ENCODE peak calls at places on chromosomes 13 and 19, in five cellular contexts. One of them, this sample, is unnamed.

GRCh38 chr13:112854321-112854720 is 114.7 kb upstream of the MCF2L start:
- DNase-seq in heart right ventricle: no peak
- DNase-seq in brain microvascular endothelial cell: no peak
- DNase-seq in ovary: no peak
- DNase-seq in tibial nerve: peak; percentile 10
- DNase-seq in this sample: no peak

GRCh38 chr19:2805261-2805900 is 14.3 kb upstream of the ZNF554 start:
- DNase-seq in heart right ventricle: no peak
- DNase-seq in brain microvascular endothelial cell: no peak
- DNase-seq in ovary: no peak
- DNase-seq in tibial nerve: no peak
- DNase-seq in this sample: no peak

GRCh38 chr13:59356607-59357006 is 807.1 kb downstream of the DIAPH3 start:
- DNase-seq in heart right ventricle: peak; percentile 93
- DNase-seq in brain microvascular endothelial cell: peak; percentile 72
- DNase-seq in ovary: peak; percentile 8
- DNase-seq in tibial nerve: no peak
- DNase-seq in this sample: peak; percentile 88

GRCh38 chr19:1102407-1103106 is 1.2 kb upstream of the GPX4 start:
- DNase-seq in heart right ventricle: no peak
- DNase-seq in brain microvascular endothelial cell: peak; percentile 96
- DNase-seq in ovary: peak; percentile 77
- DNase-seq in tibial nerve: no peak
- DNase-seq in this sample: no peak

GRCh38 chr13:111663505-111663904 is 343.1 kb downstream of the TEX29 start:
- DNase-seq in heart right ventricle: no peak
- DNase-seq in brain microvascular endothelial cell: no peak
- DNase-seq in ovary: peak; percentile 2
- DNase-seq in tibial nerve: no peak
- DNase-seq in this sample: no peak

GRCh38 chr19:11814707-11815050 is 606 bp downstream of the ZNF440 start:
- DNase-seq in heart right ventricle: no peak
- DNase-seq in brain microvascular endothelial cell: peak; percentile 32
- DNase-seq in ovary: no peak
- DNase-seq in tibial nerve: no peak
- DNase-seq in this sample: no peak

GRCh38 chr13:102580552-102581169 is 16.1 kb upstream of the TPP2 start:
- DNase-seq in heart right ventricle: peak; percentile 38
- DNase-seq in brain microvascular endothelial cell: peak; percentile 70
- DNase-seq in ovary: no peak
- DNase-seq in tibial nerve: no peak
- DNase-seq in this sample: no peak

GRCh38 chr13:87426737-87427136 is 244.4 kb upstream of the SLITRK5 start:
- DNase-seq in heart right ventricle: no peak
- DNase-seq in brain microvascular endothelial cell: no peak
- DNase-seq in ovary: no peak
- DNase-seq in tibial nerve: no peak
- DNase-seq in this sample: no peak

GRCh38 chr19:51994048-51994644 is 7.5 kb upstream of the ZNF350 start:
- DNase-seq in heart right ventricle: no peak
- DNase-seq in brain microvascular endothelial cell: no peak
- DNase-seq in ovary: no peak
- DNase-seq in tibial nerve: no peak
- DNase-seq in this sample: no peak

GRCh38 chr19:1466461-1467227 is 12.4 kb downstream of the C19orf25 start:
- DNase-seq in heart right ventricle: no peak
- DNase-seq in brain microvascular endothelial cell: no peak
- DNase-seq in ovary: no peak
- DNase-seq in tibial nerve: no peak
- DNase-seq in this sample: peak; percentile 19

GRCh38 chr19:52910648-52911047 is 12.6 kb downstream of the ZNF888 start:
- DNase-seq in heart right ventricle: no peak
- DNase-seq in brain microvascular endothelial cell: no peak
- DNase-seq in ovary: no peak
- DNase-seq in tibial nerve: no peak
- DNase-seq in this sample: no peak

GRCh38 chr13:93984070-93984469 is 495.4 kb downstream of the DCT start:
- DNase-seq in heart right ventricle: no peak
- DNase-seq in brain microvascular endothelial cell: no peak
- DNase-seq in ovary: no peak
- DNase-seq in tibial nerve: no peak
- DNase-seq in this sample: no peak

GRCh38 chr19:16066611-16067104 is 9.6 kb upstream of the TPM4 start:
- DNase-seq in heart right ventricle: peak; percentile 34
- DNase-seq in brain microvascular endothelial cell: peak; percentile 76
- DNase-seq in ovary: no peak
- DNase-seq in tibial nerve: no peak
- DNase-seq in this sample: peak; percentile 43

GRCh38 chr13:74129500-74130144 is 4.6 kb downstream of the KLF12 start:
- DNase-seq in heart right ventricle: peak; percentile 12
- DNase-seq in brain microvascular endothelial cell: no peak
- DNase-seq in ovary: no peak
- DNase-seq in tibial nerve: no peak
- DNase-seq in this sample: peak; percentile 29

GRCh38 chr13:62088155-62088554 is 672.5 kb upstream of the PCDH20 start:
- DNase-seq in heart right ventricle: no peak
- DNase-seq in brain microvascular endothelial cell: no peak
- DNase-seq in ovary: no peak
- DNase-seq in tibial nerve: no peak
- DNase-seq in this sample: no peak

GRCh38 chr19:13132471-13133166 is 14.6 kb downstream of the NACC1 start:
- DNase-seq in heart right ventricle: no peak
- DNase-seq in brain microvascular endothelial cell: peak; percentile 66
- DNase-seq in ovary: no peak
- DNase-seq in tibial nerve: no peak
- DNase-seq in this sample: no peak

GRCh38 chr19:16160943-16161560 is 12.3 kb downstream of the CIB3 start:
- DNase-seq in heart right ventricle: no peak
- DNase-seq in brain microvascular endothelial cell: peak; percentile 71
- DNase-seq in ovary: no peak
- DNase-seq in tibial nerve: no peak
- DNase-seq in this sample: no peak

GRCh38 chr19:18113827-18114226 is 16.2 kb downstream of the MAST3 start:
- DNase-seq in heart right ventricle: no peak
- DNase-seq in brain microvascular endothelial cell: no peak
- DNase-seq in ovary: no peak
- DNase-seq in tibial nerve: no peak
- DNase-seq in this sample: no peak

GRCh38 chr19:688214-688613 is 7.0 kb downstream of the PRSS57 start:
- DNase-seq in heart right ventricle: no peak
- DNase-seq in brain microvascular endothelial cell: no peak
- DNase-seq in ovary: no peak
- DNase-seq in tibial nerve: no peak
- DNase-seq in this sample: no peak

GRCh38 chr19:7679017-7679720 is 1.5 kb upstream of the TRAPPC5 start:
- DNase-seq in heart right ventricle: no peak
- DNase-seq in brain microvascular endothelial cell: no peak
- DNase-seq in ovary: no peak
- DNase-seq in tibial nerve: no peak
- DNase-seq in this sample: no peak

GRCh38 chr13:23427342-23428182 is 5.9 kb downstream of the SACS start:
- DNase-seq in heart right ventricle: peak; percentile 13
- DNase-seq in brain microvascular endothelial cell: peak; percentile 73
- DNase-seq in ovary: peak; percentile 20
- DNase-seq in tibial nerve: no peak
- DNase-seq in this sample: no peak

GRCh38 chr19:5864013-5864720 is 6.2 kb downstream of the FUT5 start:
- DNase-seq in heart right ventricle: no peak
- DNase-seq in brain microvascular endothelial cell: no peak
- DNase-seq in ovary: no peak
- DNase-seq in tibial nerve: no peak
- DNase-seq in this sample: no peak

GRCh38 chr13:112066624-112067004 is 335 bp upstream of the SOX1 start:
- DNase-seq in heart right ventricle: peak; percentile 57
- DNase-seq in brain microvascular endothelial cell: no peak
- DNase-seq in ovary: no peak
- DNase-seq in tibial nerve: no peak
- DNase-seq in this sample: peak; percentile 73

GRCh38 chr19:18440421-18440877 is 2.5 kb upstream of the ISYNA1 start:
- DNase-seq in heart right ventricle: no peak
- DNase-seq in brain microvascular endothelial cell: no peak
- DNase-seq in ovary: peak; percentile 38
- DNase-seq in tibial nerve: no peak
- DNase-seq in this sample: no peak

GRCh38 chr13:25170554-25171107 is 1.5 kb downstream of the AMER2 start:
- DNase-seq in heart right ventricle: no peak
- DNase-seq in brain microvascular endothelial cell: no peak
- DNase-seq in ovary: no peak
- DNase-seq in tibial nerve: no peak
- DNase-seq in this sample: no peak

GRCh38 chr19:47582320-47582909 is 9.5 kb upstream of the ZNF541 start:
- DNase-seq in heart right ventricle: no peak
- DNase-seq in brain microvascular endothelial cell: peak; percentile 92
- DNase-seq in ovary: no peak
- DNase-seq in tibial nerve: no peak
- DNase-seq in this sample: no peak

GRCh38 chr19:47322048-47322447 is 9.9 kb upstream of the C5AR2 start:
- DNase-seq in heart right ventricle: no peak
- DNase-seq in brain microvascular endothelial cell: no peak
- DNase-seq in ovary: no peak
- DNase-seq in tibial nerve: no peak
- DNase-seq in this sample: no peak

GRCh38 chr19:7542556-7543348 is 7.2 kb downstream of the PNPLA6 start:
- DNase-seq in heart right ventricle: no peak
- DNase-seq in brain microvascular endothelial cell: no peak
- DNase-seq in ovary: no peak
- DNase-seq in tibial nerve: no peak
- DNase-seq in this sample: no peak

GRCh38 chr19:41298327-41298964 is 11.5 kb upstream of the CCDC97 start:
- DNase-seq in heart right ventricle: peak; percentile 88
- DNase-seq in brain microvascular endothelial cell: peak; percentile 91
- DNase-seq in ovary: no peak
- DNase-seq in tibial nerve: peak; percentile 46
- DNase-seq in this sample: peak; percentile 85

GRCh38 chr19:290539-291521 is at the start of gene PLPP2:
- DNase-seq in heart right ventricle: no peak
- DNase-seq in brain microvascular endothelial cell: no peak
- DNase-seq in ovary: no peak
- DNase-seq in tibial nerve: no peak
- DNase-seq in this sample: no peak

GRCh38 chr19:41299046-41299754 is 10.8 kb upstream of the CCDC97 start:
- DNase-seq in heart right ventricle: no peak
- DNase-seq in brain microvascular endothelial cell: no peak
- DNase-seq in ovary: no peak
- DNase-seq in tibial nerve: peak; percentile 37
- DNase-seq in this sample: no peak

GRCh38 chr13:69948016-69948415 is 159.6 kb upstream of the ATXN8OS start:
- DNase-seq in heart right ventricle: no peak
- DNase-seq in brain microvascular endothelial cell: no peak
- DNase-seq in ovary: no peak
- DNase-seq in tibial nerve: no peak
- DNase-seq in this sample: no peak

GRCh38 chr19:4635763-4636135 is 3.6 kb upstream of the TNFAIP8L1 start:
- DNase-seq in heart right ventricle: no peak
- DNase-seq in brain microvascular endothelial cell: no peak
- DNase-seq in ovary: no peak
- DNase-seq in tibial nerve: no peak
- DNase-seq in this sample: no peak

GRCh38 chr19:4638330-4638729 is 986 bp upstream of the TNFAIP8L1 start:
- DNase-seq in heart right ventricle: peak; percentile 80
- DNase-seq in brain microvascular endothelial cell: no peak
- DNase-seq in ovary: no peak
- DNase-seq in tibial nerve: no peak
- DNase-seq in this sample: peak; percentile 81

GRCh38 chr19:4638828-4639530 is at the start of gene TNFAIP8L1:
- DNase-seq in heart right ventricle: peak; percentile 97
- DNase-seq in brain microvascular endothelial cell: peak; percentile 91
- DNase-seq in ovary: peak; percentile 95
- DNase-seq in tibial nerve: peak; percentile 97
- DNase-seq in this sample: peak; percentile 99

GRCh38 chr19:4636761-4637160 is 2.6 kb upstream of the TNFAIP8L1 start:
- DNase-seq in heart right ventricle: no peak
- DNase-seq in brain microvascular endothelial cell: no peak
- DNase-seq in ovary: no peak
- DNase-seq in tibial nerve: no peak
- DNase-seq in this sample: no peak

DNA sequence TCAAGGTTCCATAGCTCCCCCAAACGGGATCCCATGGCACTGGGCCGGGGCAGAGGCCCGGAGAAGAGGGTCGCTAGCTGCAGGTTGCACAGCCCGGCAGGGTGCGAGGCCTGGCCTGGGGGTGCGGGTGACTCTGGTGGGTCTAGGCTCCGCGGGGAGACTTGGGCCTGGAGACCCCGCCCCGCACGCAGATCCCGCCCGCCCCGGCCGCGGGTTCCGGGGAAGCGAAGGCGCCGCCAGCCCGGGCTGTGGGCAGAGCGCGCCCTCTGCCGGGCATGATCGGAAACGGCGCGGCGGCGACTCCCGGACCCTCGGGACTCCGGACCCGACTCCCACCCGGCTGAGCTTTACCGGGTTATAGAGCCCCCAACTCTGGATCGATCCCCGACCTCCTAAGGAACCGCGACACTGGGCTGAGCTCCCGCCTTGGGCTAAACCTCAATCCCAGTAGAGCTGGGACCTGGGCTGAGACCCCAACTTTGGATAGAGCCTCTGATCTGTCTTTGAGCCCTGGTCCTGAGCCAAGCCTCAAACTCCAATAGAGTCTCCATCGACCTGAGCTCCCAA is 3.1 kb upstream of the TNFAIP8L1 start:
- DNase-seq in heart right ventricle: peak; percentile 61
- DNase-seq in brain microvascular endothelial cell: no peak
- DNase-seq in ovary: peak; percentile 52
- DNase-seq in tibial nerve: peak; percentile 34
- DNase-seq in this sample: peak; percentile 61
- H3K27ac ChIP-seq in heart right ventricle: peak overlapping the region; percentile 59
- H3K27ac ChIP-seq in brain microvascular endothelial cell: no peak overlapping the region
- H3K27ac ChIP-seq in ovary: no peak overlapping the region
- H3K27ac ChIP-seq in tibial nerve: peak overlapping the region; percentile 23
- H3K27ac ChIP-seq in this sample: peak overlapping the region; percentile 48

GRCh38 chr13:22128413-22129198 is 457.7 kb downstream of the FGF9 start:
- DNase-seq in heart right ventricle: no peak
- DNase-seq in brain microvascular endothelial cell: no peak
- DNase-seq in ovary: no peak
- DNase-seq in tibial nerve: no peak
- DNase-seq in this sample: no peak
- TF ChIP-seq CTCF in heart right ventricle: no peak
- TF ChIP-seq CTCF in brain microvascular endothelial cell: no peak
- TF ChIP-seq CTCF in ovary: no peak
- TF ChIP-seq CTCF in tibial nerve: no peak
- TF ChIP-seq CTCF in this sample: no peak

GRCh38 chr19:35958660-35959039 is 22.5 kb downstream of the LRFN3 start:
- DNase-seq in heart right ventricle: no peak
- DNase-seq in brain microvascular endothelial cell: no peak
- DNase-seq in ovary: no peak
- DNase-seq in tibial nerve: no peak
- DNase-seq in this sample: no peak
- H3K4me3 ChIP-seq in heart right ventricle: no peak overlapping the region
- H3K4me3 ChIP-seq in brain microvascular endothelial cell: no peak overlapping the region
- H3K4me3 ChIP-seq in ovary: no peak overlapping the region
- H3K4me3 ChIP-seq in tibial nerve: peak overlapping the region; percentile 36
- H3K4me3 ChIP-seq in this sample: no peak overlapping the region

DNA sequence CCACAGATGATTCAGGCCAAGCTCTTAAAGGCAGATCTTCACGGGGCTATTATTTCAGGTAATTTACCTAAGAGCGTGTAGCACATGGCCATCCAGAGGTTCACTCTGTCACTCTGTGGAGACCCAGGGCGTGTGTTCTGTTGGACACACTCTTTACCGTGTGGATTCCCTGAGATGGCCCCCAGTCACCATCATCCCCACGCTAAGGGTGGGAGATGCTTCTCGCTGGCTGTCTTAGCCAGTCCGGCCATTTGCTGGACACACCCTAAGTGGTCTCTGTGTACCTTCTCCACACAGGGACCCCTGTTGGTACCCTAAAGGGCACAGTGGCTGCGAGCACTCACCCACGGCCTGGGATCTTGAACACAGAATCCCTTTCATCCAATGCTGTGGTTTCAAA is 6.0 kb downstream of the POP4 start:
- DNase-seq in heart right ventricle: no peak
- DNase-seq in brain microvascular endothelial cell: no peak
- DNase-seq in ovary: no peak
- DNase-seq in tibial nerve: no peak
- DNase-seq in this sample: no peak
- H3K27ac ChIP-seq in heart right ventricle: no peak overlapping the region
- H3K27ac ChIP-seq in brain microvascular endothelial cell: no peak overlapping the region
- H3K27ac ChIP-seq in ovary: no peak overlapping the region
- H3K27ac ChIP-seq in tibial nerve: no peak overlapping the region
- H3K27ac ChIP-seq in this sample: no peak overlapping the region